ENCODE peak calls at places on chromosomes 11 and 22, in six cellular contexts. D is CD4-positive, alpha-beta memory T cell; W is breast epithelium; Q is activated gamma-delta T cell treated with Interleukin-2 at 50 U/mL for 16 hours; E is AG08396; H is mucosa of gallbladder. Y is an unnamed sample.

GRCh38 chr22:44930711-44931035 is 79.1 kb downstream of the PHF21B start:
- DNase-seq in E (no peak), D (no peak), W (no peak), Q (no peak), H (no peak), Y (no peak)

GRCh38 chr22:37230673-37231405 is 13.2 kb downstream of the RAC2 start:
- DNase-seq in W (no peak), D (peak), Q (peak), H (no peak), E (no peak), Y (no peak)

GRCh38 chr11:121591405-121592033 is 138.8 kb upstream of the SORL1-AS1 start:
- DNase-seq in D (peak), Q (peak), W (no peak), H (peak), E (peak), Y (peak)

GRCh38 chr11:2444301-2445106 is at the start of the genes KCNQ1 and TRPM5:
- DNase-seq in E (peak), D (peak), W (no peak), H (peak), Q (peak), Y (peak)

GRCh38 chr11:98183034-98183433 is 837.7 kb upstream of the CNTN5 start:
- DNase-seq in W (no peak), E (no peak), D (no peak), H (no peak), Q (no peak), Y (no peak)

GRCh38 chr22:30574095-30574981 is at the start of gene GAL3ST1:
- DNase-seq in E (no peak), Q (no peak), W (no peak), D (no peak), H (peak), Y (peak)

GRCh38 chr22:23038902-23039301 is 31.4 kb upstream of the GNAZ start:
- DNase-seq in D (no peak), H (no peak), Q (no peak), E (no peak), W (no peak), Y (no peak)

GRCh38 chr11:1129143-1129665 is 28.5 kb upstream of the MUC5AC start:
- DNase-seq in E (no peak), H (no peak), Q (peak), W (no peak), D (no peak), Y (no peak)

GRCh38 chr11:113184498-113184897 is 129.9 kb upstream of the TTC12 start:
- DNase-seq in E (peak), H (no peak), Q (no peak), D (no peak), W (no peak), Y (no peak)

GRCh38 chr11:94938399-94939055 is 34.8 kb downstream of the CWC15 start:
- DNase-seq in D (no peak), W (no peak), H (no peak), E (peak), Q (no peak), Y (no peak)

GRCh38 chr11:87600938-87601337 is 563.2 kb downstream of the TMEM135 start:
- DNase-seq in W (no peak), D (no peak), H (no peak), Q (no peak), E (no peak), Y (no peak)

GRCh38 chr11:103031834-103032233 is 60.1 kb downstream of the DCUN1D5 start:
- DNase-seq in E (no peak), H (no peak), W (no peak), Q (no peak), D (no peak), Y (no peak)

GRCh38 chr22:49241174-49241851 is 586.4 kb downstream of the BRD1 start:
- DNase-seq in W (no peak), H (no peak), E (no peak), Q (no peak), D (no peak), Y (no peak)

GRCh38 chr11:112156153-112156552 is 7.7 kb downstream of the IL18 start:
- DNase-seq in W (no peak), Q (no peak), E (no peak), D (no peak), H (no peak), Y (no peak)

GRCh38 chr22:47125603-47126002 is 363.2 kb downstream of the TBC1D22A start:
- DNase-seq in H (no peak), Q (no peak), D (no peak), E (peak), W (no peak), Y (peak)

GRCh38 chr11:2717561-2717960 is 17.8 kb upstream of the KCNQ1OT1 start:
- DNase-seq in Q (no peak), E (no peak), W (no peak), H (no peak), D (no peak), Y (no peak)

GRCh38 chr11:46504817-46505613 is 88.8 kb downstream of the AMBRA1 start:
- DNase-seq in Q (no peak), H (no peak), W (no peak), E (peak), D (no peak), Y (no peak)

GRCh38 chr11:61297741-61298140 is 2.6 kb upstream of the VWCE start:
- DNase-seq in E (peak), H (no peak), Q (no peak), W (no peak), D (no peak), Y (no peak)

GRCh38 chr11:35289821-35290220 is 129.5 kb downstream of the SLC1A2 start:
- DNase-seq in E (no peak), Q (no peak), H (no peak), D (no peak), W (no peak), Y (no peak)

GRCh38 chr11:134272381-134273316 is 3.5 kb upstream of the GLB1L3 start:
- DNase-seq in Q (no peak), W (no peak), H (no peak), D (no peak), E (peak), Y (no peak)

GRCh38 chr11:19864141-19865120 is 151.8 kb downstream of the NAV2 start:
- DNase-seq in E (no peak), H (no peak), D (no peak), Q (no peak), W (no peak), Y (no peak)

GRCh38 chr22:40033586-40034380 is 39.0 kb downstream of the FAM83F start:
- DNase-seq in D (no peak), H (no peak), E (no peak), W (peak), Q (no peak), Y (no peak)

GRCh38 chr11:104534268-104534667 is 364.0 kb downstream of the CASP12 start:
- DNase-seq in Q (no peak), E (no peak), H (no peak), W (no peak), D (no peak), Y (no peak)

GRCh38 chr11:108571001-108571400 is 22.6 kb downstream of the EXPH5 start:
- DNase-seq in E (no peak), D (no peak), W (no peak), Q (no peak), H (no peak), Y (no peak)

GRCh38 chr11:27528711-27529110 is 22.1 kb upstream of the LIN7C start:
- DNase-seq in D (no peak), E (no peak), W (no peak), Q (no peak), H (no peak), Y (no peak)

GRCh38 chr11:5380740-5381342 is 2.8 kb upstream of the OR51M1 start:
- DNase-seq in W (peak), H (peak), Q (no peak), E (peak), D (no peak), Y (peak)

GRCh38 chr11:64659417-64660144 is 63.4 kb downstream of the NRXN2 start:
- DNase-seq in D (no peak), H (no peak), E (peak), W (no peak), Q (no peak), Y (peak)

GRCh38 chr11:97814325-97814959 is 1206.3 kb upstream of the CNTN5 start:
- DNase-seq in W (no peak), H (no peak), Q (no peak), D (no peak), E (no peak), Y (no peak)

GRCh38 chr22:42655693-42656092 is 6.5 kb upstream of the CYB5R3 start:
- DNase-seq in W (no peak), H (no peak), Q (no peak), E (no peak), D (no peak), Y (no peak)

GRCh38 chr11:130839950-130840666 is 76.2 kb downstream of the SNX19 start:
- DNase-seq in E (no peak), D (no peak), W (no peak), Q (no peak), H (no peak), Y (no peak)

GRCh38 chr11:2828585-2829330 is 56.8 kb downstream of the CDKN1C start:
- DNase-seq in D (no peak), E (no peak), W (no peak), H (no peak), Q (no peak), Y (no peak)

GRCh38 chr22:23836281-23836680 is 2.5 kb downstream of the DERL3 start:
- DNase-seq in H (no peak), Q (no peak), D (no peak), E (no peak), W (no peak), Y (no peak)

GRCh38 chr11:83092488-83093384 is 21.0 kb upstream of the RAB30 start:
- DNase-seq in H (peak), E (no peak), D (no peak), Q (no peak), W (no peak), Y (no peak)

GRCh38 chr22:22168190-22168940 is 76.2 kb upstream of the VPREB1 start:
- DNase-seq in E (no peak), W (no peak), Q (no peak), D (no peak), H (no peak), Y (no peak)